ENCODE peak calls at places on chromosome 2, in eight cellular contexts. One of them, this sample, is unnamed.

GRCh38 chr2:40169430-40169829 is 282.5 kb downstream of the SLC8A1 start:
- DNase-seq in tibial nerve: no peak
- DNase-seq in SK-N-SH: peak
- DNase-seq in H1: no peak
- DNase-seq in upper lobe of left lung: no peak
- DNase-seq in stomach: no peak
- DNase-seq in A549: no peak
- DNase-seq in transverse colon: no peak
- DNase-seq in this sample: no peak

GRCh38 chr2:134681201-134681600 is 37.6 kb downstream of the TMEM163 start:
- DNase-seq in SK-N-SH: no peak
- DNase-seq in A549: no peak
- DNase-seq in upper lobe of left lung: no peak
- DNase-seq in H1: no peak
- DNase-seq in tibial nerve: no peak
- DNase-seq in stomach: no peak
- DNase-seq in transverse colon: no peak
- DNase-seq in this sample: no peak

GRCh38 chr2:170202437-170202836 is 24.5 kb downstream of the MYO3B start:
- DNase-seq in A549: no peak
- DNase-seq in upper lobe of left lung: no peak
- DNase-seq in stomach: no peak
- DNase-seq in SK-N-SH: peak
- DNase-seq in H1: no peak
- DNase-seq in transverse colon: no peak
- DNase-seq in tibial nerve: no peak
- DNase-seq in this sample: no peak

GRCh38 chr2:64699712-64700111 is 46.0 kb upstream of the SERTAD2 start:
- DNase-seq in stomach: no peak
- DNase-seq in upper lobe of left lung: no peak
- DNase-seq in A549: no peak
- DNase-seq in transverse colon: no peak
- DNase-seq in H1: no peak
- DNase-seq in SK-N-SH: no peak
- DNase-seq in tibial nerve: no peak
- DNase-seq in this sample: no peak

GRCh38 chr2:14633451-14634211 is 1.1 kb downstream of the LRATD1 start:
- DNase-seq in A549: no peak
- DNase-seq in H1: peak
- DNase-seq in SK-N-SH: peak
- DNase-seq in upper lobe of left lung: peak
- DNase-seq in tibial nerve: no peak
- DNase-seq in transverse colon: peak
- DNase-seq in stomach: no peak
- DNase-seq in this sample: peak

GRCh38 chr2:85712261-85712660 is 18.1 kb downstream of the GNLY start:
- DNase-seq in A549: no peak
- DNase-seq in transverse colon: no peak
- DNase-seq in upper lobe of left lung: peak
- DNase-seq in tibial nerve: no peak
- DNase-seq in SK-N-SH: no peak
- DNase-seq in H1: no peak
- DNase-seq in stomach: no peak
- DNase-seq in this sample: no peak

GRCh38 chr2:25453199-25453903 is 111.6 kb upstream of the DNMT3A start:
- DNase-seq in stomach: no peak
- DNase-seq in H1: no peak
- DNase-seq in A549: no peak
- DNase-seq in SK-N-SH: no peak
- DNase-seq in upper lobe of left lung: no peak
- DNase-seq in transverse colon: no peak
- DNase-seq in tibial nerve: no peak
- DNase-seq in this sample: no peak

GRCh38 chr2:170523506-170523905 is 191.6 kb upstream of the SP5 start:
- DNase-seq in H1: no peak
- DNase-seq in A549: no peak
- DNase-seq in SK-N-SH: no peak
- DNase-seq in upper lobe of left lung: no peak
- DNase-seq in stomach: no peak
- DNase-seq in transverse colon: no peak
- DNase-seq in tibial nerve: no peak
- DNase-seq in this sample: no peak

DNA sequence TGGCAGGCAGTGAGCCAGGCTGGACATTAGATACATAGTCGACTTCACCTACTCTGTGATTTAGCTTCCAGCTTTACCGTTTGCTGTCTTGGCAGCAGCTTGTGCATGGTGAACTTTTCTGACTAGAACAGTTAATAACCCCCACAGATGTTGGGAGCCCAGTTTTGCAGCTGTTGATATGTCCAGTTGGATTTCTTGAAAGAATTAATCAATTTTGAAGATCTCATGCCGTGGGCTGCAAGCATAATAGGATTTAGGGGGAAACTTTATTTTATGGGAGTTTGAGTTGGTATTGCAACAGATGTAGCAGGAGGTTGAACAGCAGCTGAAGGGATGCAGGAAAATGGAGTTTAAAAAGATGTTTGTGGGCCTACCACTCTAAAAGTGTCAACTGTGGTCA is 13.8 kb downstream of the MYO1B start:
- DNase-seq in upper lobe of left lung: no peak
- DNase-seq in tibial nerve: no peak
- DNase-seq in H1: no peak
- DNase-seq in stomach: no peak
- DNase-seq in A549: no peak
- DNase-seq in transverse colon: no peak
- DNase-seq in SK-N-SH: no peak
- DNase-seq in this sample: no peak
- TF ChIP-seq EP300 in upper lobe of left lung: no peak
- TF ChIP-seq EP300 in tibial nerve: no peak
- TF ChIP-seq EP300 in H1: no peak
- TF ChIP-seq EP300 in stomach: no peak
- TF ChIP-seq EP300 in A549: no peak
- TF ChIP-seq EP300 in transverse colon: no peak
- TF ChIP-seq EP300 in SK-N-SH: no peak
- TF ChIP-seq EP300 in this sample: no peak

GRCh38 chr2:17878222-17879136 is at the start of gene KCNS3:
- DNase-seq in SK-N-SH: peak
- DNase-seq in A549: peak
- DNase-seq in stomach: peak
- DNase-seq in tibial nerve: no peak
- DNase-seq in H1: peak
- DNase-seq in upper lobe of left lung: peak
- DNase-seq in transverse colon: peak
- DNase-seq in this sample: no peak

GRCh38 chr2:17877811-17878221 is 651 bp upstream of the KCNS3 start:
- DNase-seq in tibial nerve: no peak
- DNase-seq in transverse colon: peak
- DNase-seq in H1: peak
- DNase-seq in stomach: no peak
- DNase-seq in SK-N-SH: peak
- DNase-seq in A549: no peak
- DNase-seq in upper lobe of left lung: no peak
- DNase-seq in this sample: no peak

GRCh38 chr2:17876590-17876989 is 1.9 kb upstream of the KCNS3 start:
- DNase-seq in upper lobe of left lung: no peak
- DNase-seq in A549: no peak
- DNase-seq in transverse colon: no peak
- DNase-seq in H1: no peak
- DNase-seq in SK-N-SH: no peak
- DNase-seq in stomach: no peak
- DNase-seq in tibial nerve: no peak
- DNase-seq in this sample: no peak

GRCh38 chr2:17879913-17880274 is 1.4 kb downstream of the KCNS3 start:
- DNase-seq in H1: no peak
- DNase-seq in stomach: no peak
- DNase-seq in tibial nerve: no peak
- DNase-seq in A549: no peak
- DNase-seq in upper lobe of left lung: no peak
- DNase-seq in SK-N-SH: no peak
- DNase-seq in transverse colon: no peak
- DNase-seq in this sample: no peak

GRCh38 chr2:17879137-17879912 is 858 bp downstream of the KCNS3 start:
- DNase-seq in transverse colon: peak
- DNase-seq in tibial nerve: no peak
- DNase-seq in H1: peak
- DNase-seq in upper lobe of left lung: peak
- DNase-seq in A549: peak
- DNase-seq in stomach: peak
- DNase-seq in SK-N-SH: peak
- DNase-seq in this sample: peak
- H3K4me3 ChIP-seq in transverse colon: peak
- H3K4me3 ChIP-seq in tibial nerve: peak
- H3K4me3 ChIP-seq in H1: peak
- H3K4me3 ChIP-seq in upper lobe of left lung: peak
- H3K4me3 ChIP-seq in A549: peak
- H3K4me3 ChIP-seq in stomach: peak
- H3K4me3 ChIP-seq in SK-N-SH: peak
- H3K4me3 ChIP-seq in this sample: peak

GRCh38 chr2:82591718-82592117 is 1867.4 kb downstream of the SUCLG1 start:
- DNase-seq in stomach: no peak
- DNase-seq in SK-N-SH: no peak
- DNase-seq in H1: no peak
- DNase-seq in tibial nerve: no peak
- DNase-seq in A549: no peak
- DNase-seq in upper lobe of left lung: no peak
- DNase-seq in transverse colon: no peak
- DNase-seq in this sample: no peak
- TF ChIP-seq EP300 in stomach: no peak
- TF ChIP-seq EP300 in SK-N-SH: no peak
- TF ChIP-seq EP300 in H1: no peak
- TF ChIP-seq EP300 in tibial nerve: no peak
- TF ChIP-seq EP300 in A549: no peak
- TF ChIP-seq EP300 in upper lobe of left lung: no peak
- TF ChIP-seq EP300 in transverse colon: no peak
- TF ChIP-seq EP300 in this sample: no peak

DNA sequence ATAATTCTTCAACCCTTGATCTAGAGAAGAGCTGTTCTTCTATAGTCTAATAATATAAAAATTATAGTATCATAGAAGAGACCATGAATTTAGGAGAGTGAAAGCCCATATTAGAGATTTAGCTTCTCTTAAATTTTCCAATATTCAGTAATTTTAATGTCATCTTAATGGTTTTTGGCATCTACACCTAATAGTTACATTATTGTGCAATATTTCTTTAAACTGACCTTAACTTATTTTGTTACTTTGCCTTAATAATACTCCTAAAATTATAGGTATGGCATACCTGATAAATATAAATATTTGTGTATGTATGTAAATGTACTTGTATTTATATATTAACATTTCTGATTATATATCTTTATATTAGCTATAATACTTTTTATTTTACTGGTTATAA is 78.0 kb upstream of the CWC22 start:
- DNase-seq in H1: no peak
- DNase-seq in tibial nerve: no peak
- DNase-seq in upper lobe of left lung: no peak
- DNase-seq in A549: no peak
- DNase-seq in stomach: no peak
- DNase-seq in SK-N-SH: no peak
- DNase-seq in transverse colon: no peak
- DNase-seq in this sample: no peak
- H3K4me3 ChIP-seq in H1: no peak
- H3K4me3 ChIP-seq in tibial nerve: no peak
- H3K4me3 ChIP-seq in upper lobe of left lung: no peak
- H3K4me3 ChIP-seq in A549: no peak
- H3K4me3 ChIP-seq in stomach: no peak
- H3K4me3 ChIP-seq in SK-N-SH: no peak
- H3K4me3 ChIP-seq in transverse colon: no peak
- H3K4me3 ChIP-seq in this sample: no peak

GRCh38 chr2:232874677-232875223 is 4.7 kb downstream of the SNORC start:
- DNase-seq in H1: no peak
- DNase-seq in SK-N-SH: peak
- DNase-seq in tibial nerve: peak
- DNase-seq in transverse colon: no peak
- DNase-seq in A549: no peak
- DNase-seq in upper lobe of left lung: no peak
- DNase-seq in stomach: no peak
- DNase-seq in this sample: peak

GRCh38 chr2:232871835-232872736 is 2.0 kb downstream of the SNORC start:
- DNase-seq in upper lobe of left lung: peak
- DNase-seq in stomach: no peak
- DNase-seq in H1: no peak
- DNase-seq in SK-N-SH: peak
- DNase-seq in tibial nerve: peak
- DNase-seq in A549: no peak
- DNase-seq in transverse colon: no peak
- DNase-seq in this sample: peak

GRCh38 chr2:232873909-232874641 is 4.0 kb downstream of the SNORC start:
- DNase-seq in A549: no peak
- DNase-seq in upper lobe of left lung: no peak
- DNase-seq in stomach: no peak
- DNase-seq in transverse colon: peak
- DNase-seq in tibial nerve: peak
- DNase-seq in SK-N-SH: no peak
- DNase-seq in H1: no peak
- DNase-seq in this sample: peak

GRCh38 chr2:232872826-232873225 is 2.8 kb downstream of the SNORC start:
- DNase-seq in tibial nerve: peak
- DNase-seq in A549: no peak
- DNase-seq in H1: no peak
- DNase-seq in stomach: no peak
- DNase-seq in SK-N-SH: peak
- DNase-seq in upper lobe of left lung: peak
- DNase-seq in transverse colon: no peak
- DNase-seq in this sample: peak

DNA sequence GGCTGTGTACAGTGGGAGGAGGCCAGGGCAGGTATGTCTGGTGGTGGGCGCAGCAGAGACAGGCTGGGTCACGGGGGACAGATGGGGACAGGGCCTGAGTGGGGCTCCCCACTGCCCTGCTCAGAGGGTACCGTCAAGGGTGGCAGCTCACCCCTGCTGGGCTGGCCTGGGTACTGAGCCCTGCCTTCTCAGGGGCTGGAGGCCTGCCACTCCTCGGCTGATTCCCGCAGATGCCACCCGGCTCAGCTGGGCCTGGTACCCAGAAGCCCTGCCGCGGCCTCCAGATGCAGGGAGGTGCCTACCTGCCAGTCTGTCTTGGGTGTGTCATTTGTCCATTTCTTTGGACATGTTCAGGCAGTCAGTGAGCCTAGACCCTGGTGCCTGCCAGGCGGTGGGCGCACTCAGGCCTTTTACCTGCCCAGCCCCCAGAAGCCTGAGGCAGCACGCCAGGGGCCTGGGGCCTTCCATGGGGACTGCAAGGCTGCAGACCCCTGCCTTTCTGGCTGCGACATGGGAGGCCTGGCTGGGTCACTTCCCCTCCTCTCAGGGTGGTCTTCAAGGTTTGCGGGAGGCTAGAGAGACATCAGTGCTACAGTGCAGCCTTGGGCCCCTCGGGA is 3.3 kb downstream of the SNORC start:
- DNase-seq in tibial nerve: peak
- DNase-seq in SK-N-SH: peak
- DNase-seq in A549: no peak
- DNase-seq in transverse colon: no peak
- DNase-seq in stomach: no peak
- DNase-seq in H1: no peak
- DNase-seq in upper lobe of left lung: peak
- DNase-seq in this sample: no peak
- TF ChIP-seq EP300 in tibial nerve: no peak
- TF ChIP-seq EP300 in SK-N-SH: no peak
- TF ChIP-seq EP300 in A549: no peak
- TF ChIP-seq EP300 in transverse colon: no peak
- TF ChIP-seq EP300 in stomach: no peak
- TF ChIP-seq EP300 in H1: no peak
- TF ChIP-seq EP300 in upper lobe of left lung: no peak
- TF ChIP-seq EP300 in this sample: no peak

GRCh38 chr2:3535467-3535793 is 16.1 kb upstream of the ADI1 start:
- DNase-seq in tibial nerve: no peak
- DNase-seq in SK-N-SH: no peak
- DNase-seq in H1: no peak
- DNase-seq in transverse colon: no peak
- DNase-seq in stomach: no peak
- DNase-seq in upper lobe of left lung: no peak
- DNase-seq in A549: no peak
- DNase-seq in this sample: no peak
- H3K4me3 ChIP-seq in tibial nerve: peak
- H3K4me3 ChIP-seq in SK-N-SH: peak
- H3K4me3 ChIP-seq in H1: no peak
- H3K4me3 ChIP-seq in transverse colon: peak
- H3K4me3 ChIP-seq in stomach: peak
- H3K4me3 ChIP-seq in upper lobe of left lung: peak
- H3K4me3 ChIP-seq in A549: peak
- H3K4me3 ChIP-seq in this sample: peak